ENCODE peak calls at places on chromosomes 16 and 17, in four cellular contexts. One of them, this sample, is unnamed.

GRCh38 chr17:19334331-19334730 is 28.2 kb downstream of the B9D1 start:
- DNase-seq in T-helper 9 cell: no peak
- DNase-seq in activated T-cell treated with anti-CD3 and anti-CD28 coated beads, Interleukin-2, amount 50 U/mL, for 72 hours: no peak
- DNase-seq in small intestine: no peak
- DNase-seq in this sample: peak

GRCh38 chr17:57459286-57459915 is 203.1 kb downstream of the MSI2 start:
- DNase-seq in T-helper 9 cell: no peak
- DNase-seq in small intestine: no peak
- DNase-seq in activated T-cell treated with anti-CD3 and anti-CD28 coated beads, Interleukin-2, amount 50 U/mL, for 72 hours: peak
- DNase-seq in this sample: no peak

GRCh38 chr16:59591480-59591879 is 857.4 kb upstream of the GOT2 start:
- DNase-seq in small intestine: no peak
- DNase-seq in activated T-cell treated with anti-CD3 and anti-CD28 coated beads, Interleukin-2, amount 50 U/mL, for 72 hours: no peak
- DNase-seq in T-helper 9 cell: no peak
- DNase-seq in this sample: no peak

GRCh38 chr17:50303051-50303450 is 28.8 kb downstream of the TMEM92 start:
- DNase-seq in activated T-cell treated with anti-CD3 and anti-CD28 coated beads, Interleukin-2, amount 50 U/mL, for 72 hours: no peak
- DNase-seq in small intestine: no peak
- DNase-seq in T-helper 9 cell: no peak
- DNase-seq in this sample: no peak

GRCh38 chr17:43645765-43646481 is 15.8 kb downstream of the MEOX1 start:
- DNase-seq in small intestine: no peak
- DNase-seq in activated T-cell treated with anti-CD3 and anti-CD28 coated beads, Interleukin-2, amount 50 U/mL, for 72 hours: peak
- DNase-seq in T-helper 9 cell: peak
- DNase-seq in this sample: no peak

GRCh38 chr16:9665851-9666271 is 516.4 kb downstream of the GRIN2A start:
- DNase-seq in small intestine: peak
- DNase-seq in activated T-cell treated with anti-CD3 and anti-CD28 coated beads, Interleukin-2, amount 50 U/mL, for 72 hours: no peak
- DNase-seq in T-helper 9 cell: no peak
- DNase-seq in this sample: no peak

GRCh38 chr16:11372073-11372923 is 27.0 kb downstream of the RMI2 start:
- DNase-seq in activated T-cell treated with anti-CD3 and anti-CD28 coated beads, Interleukin-2, amount 50 U/mL, for 72 hours: no peak
- DNase-seq in T-helper 9 cell: no peak
- DNase-seq in small intestine: no peak
- DNase-seq in this sample: no peak

GRCh38 chr17:1469231-1469852 is 13.3 kb upstream of the CRK start:
- DNase-seq in activated T-cell treated with anti-CD3 and anti-CD28 coated beads, Interleukin-2, amount 50 U/mL, for 72 hours: no peak
- DNase-seq in T-helper 9 cell: no peak
- DNase-seq in small intestine: no peak
- DNase-seq in this sample: no peak

GRCh38 chr16:74862743-74863244 is 88.2 kb upstream of the FA2H start:
- DNase-seq in activated T-cell treated with anti-CD3 and anti-CD28 coated beads, Interleukin-2, amount 50 U/mL, for 72 hours: peak
- DNase-seq in small intestine: peak
- DNase-seq in T-helper 9 cell: no peak
- DNase-seq in this sample: peak

GRCh38 chr17:8221663-8222379 is 11.4 kb upstream of the AURKB start:
- DNase-seq in activated T-cell treated with anti-CD3 and anti-CD28 coated beads, Interleukin-2, amount 50 U/mL, for 72 hours: peak
- DNase-seq in small intestine: peak
- DNase-seq in T-helper 9 cell: peak
- DNase-seq in this sample: peak

GRCh38 chr16:2180962-2181923 is 15.2 kb downstream of the CASKIN1 start:
- DNase-seq in small intestine: no peak
- DNase-seq in activated T-cell treated with anti-CD3 and anti-CD28 coated beads, Interleukin-2, amount 50 U/mL, for 72 hours: no peak
- DNase-seq in T-helper 9 cell: no peak
- DNase-seq in this sample: no peak

GRCh38 chr16:6482861-6483530 is 849.6 kb upstream of the RBFOX1 start:
- DNase-seq in activated T-cell treated with anti-CD3 and anti-CD28 coated beads, Interleukin-2, amount 50 U/mL, for 72 hours: no peak
- DNase-seq in small intestine: peak
- DNase-seq in T-helper 9 cell: no peak
- DNase-seq in this sample: no peak

GRCh38 chr17:78957076-78957475 is 22.6 kb downstream of the LGALS3BP start:
- DNase-seq in activated T-cell treated with anti-CD3 and anti-CD28 coated beads, Interleukin-2, amount 50 U/mL, for 72 hours: no peak
- DNase-seq in T-helper 9 cell: no peak
- DNase-seq in small intestine: no peak
- DNase-seq in this sample: no peak

GRCh38 chr16:51982715-51983680 is 563.9 kb downstream of the TOX3 start:
- DNase-seq in T-helper 9 cell: no peak
- DNase-seq in small intestine: peak
- DNase-seq in activated T-cell treated with anti-CD3 and anti-CD28 coated beads, Interleukin-2, amount 50 U/mL, for 72 hours: peak
- DNase-seq in this sample: peak

GRCh38 chr16:1156111-1156982 is 3.4 kb downstream of the CACNA1H start:
- DNase-seq in activated T-cell treated with anti-CD3 and anti-CD28 coated beads, Interleukin-2, amount 50 U/mL, for 72 hours: no peak
- DNase-seq in T-helper 9 cell: no peak
- DNase-seq in small intestine: no peak
- DNase-seq in this sample: no peak

GRCh38 chr16:28218109-28218508 is 6.3 kb upstream of the XPO6 start:
- DNase-seq in activated T-cell treated with anti-CD3 and anti-CD28 coated beads, Interleukin-2, amount 50 U/mL, for 72 hours: peak
- DNase-seq in T-helper 9 cell: peak
- DNase-seq in small intestine: peak
- DNase-seq in this sample: peak

GRCh38 chr17:60229189-60229802 is 79.5 kb downstream of the CA4 start:
- DNase-seq in small intestine: peak
- DNase-seq in T-helper 9 cell: no peak
- DNase-seq in activated T-cell treated with anti-CD3 and anti-CD28 coated beads, Interleukin-2, amount 50 U/mL, for 72 hours: no peak
- DNase-seq in this sample: peak

GRCh38 chr16:51035110-51035498 is 116.0 kb downstream of the SALL1 start:
- DNase-seq in activated T-cell treated with anti-CD3 and anti-CD28 coated beads, Interleukin-2, amount 50 U/mL, for 72 hours: no peak
- DNase-seq in small intestine: no peak
- DNase-seq in T-helper 9 cell: no peak
- DNase-seq in this sample: no peak

GRCh38 chr17:80082403-80083135 is 18.8 kb upstream of the GAA start:
- DNase-seq in T-helper 9 cell: peak
- DNase-seq in activated T-cell treated with anti-CD3 and anti-CD28 coated beads, Interleukin-2, amount 50 U/mL, for 72 hours: peak
- DNase-seq in small intestine: peak
- DNase-seq in this sample: peak

GRCh38 chr16:51638338-51639135 is 487.5 kb upstream of the SALL1 start:
- DNase-seq in activated T-cell treated with anti-CD3 and anti-CD28 coated beads, Interleukin-2, amount 50 U/mL, for 72 hours: no peak
- DNase-seq in T-helper 9 cell: no peak
- DNase-seq in small intestine: no peak
- DNase-seq in this sample: no peak

GRCh38 chr16:51243836-51244483 is 92.9 kb upstream of the SALL1 start:
- DNase-seq in small intestine: peak
- DNase-seq in T-helper 9 cell: no peak
- DNase-seq in activated T-cell treated with anti-CD3 and anti-CD28 coated beads, Interleukin-2, amount 50 U/mL, for 72 hours: no peak
- DNase-seq in this sample: peak

GRCh38 chr16:4147236-4147635 is 31.0 kb upstream of the ADCY9 start:
- DNase-seq in small intestine: no peak
- DNase-seq in T-helper 9 cell: no peak
- DNase-seq in activated T-cell treated with anti-CD3 and anti-CD28 coated beads, Interleukin-2, amount 50 U/mL, for 72 hours: no peak
- DNase-seq in this sample: no peak

GRCh38 chr17:66422181-66422580 is 119.8 kb downstream of the PRKCA start:
- DNase-seq in small intestine: no peak
- DNase-seq in activated T-cell treated with anti-CD3 and anti-CD28 coated beads, Interleukin-2, amount 50 U/mL, for 72 hours: no peak
- DNase-seq in T-helper 9 cell: no peak
- DNase-seq in this sample: no peak